ENCODE peak calls at places on chromosomes 12 and 14, in seven cellular contexts. H is cardiac muscle cell, T is Peyer's patch, O is SJCRH30, A is pancreas, Y is OCI-LY7, S is WERI-Rb-1. L is an unnamed sample.

GRCh38 chr14:35121026-35121886 is 534 bp downstream of the PPP2R3C start:
- DNase-seq in H (peak), T (no peak), O (peak), A (peak), Y (no peak), S (no peak), L (no peak)

GRCh38 chr12:3680919-3681594 is 71.9 kb downstream of the CRACR2A start:
- DNase-seq in H (peak), T (no peak), O (peak), A (no peak), Y (no peak), S (peak), L (no peak)

GRCh38 chr12:67764055-67764454 is 115.5 kb downstream of the DYRK2 start:
- DNase-seq in H (no peak), T (no peak), O (no peak), A (no peak), Y (no peak), S (no peak), L (no peak)

GRCh38 chr12:108360057-108360456 is 20.9 kb upstream of the CMKLR1 start:
- DNase-seq in H (no peak), T (no peak), O (no peak), A (no peak), Y (no peak), S (no peak), L (no peak)

GRCh38 chr12:62787606-62788005 is 147.3 kb downstream of the PPM1H start:
- DNase-seq in H (peak), T (no peak), O (no peak), A (no peak), Y (no peak), S (no peak), L (no peak)

GRCh38 chr14:77849711-77850110 is 49.8 kb downstream of the ADCK1 start:
- DNase-seq in H (no peak), T (no peak), O (no peak), A (no peak), Y (no peak), S (no peak), L (no peak)

GRCh38 chr14:61549425-61549824 is 145.9 kb upstream of the HIF1A start:
- DNase-seq in H (peak), T (no peak), O (no peak), A (no peak), Y (no peak), S (no peak), L (no peak)

GRCh38 chr12:48068457-48068856 is 37.4 kb downstream of the SENP1 start:
- DNase-seq in H (no peak), T (no peak), O (no peak), A (no peak), Y (no peak), S (no peak), L (no peak)

GRCh38 chr14:100339757-100340453 is 16.8 kb downstream of the SLC25A47 start:
- DNase-seq in H (no peak), T (no peak), O (no peak), A (no peak), Y (no peak), S (no peak), L (no peak)

GRCh38 chr14:95255487-95255886 is 64.2 kb downstream of the CLMN start:
- DNase-seq in H (peak), T (peak), O (no peak), A (peak), Y (peak), S (no peak), L (peak)

GRCh38 chr14:99035712-99036593 is 236.0 kb downstream of the BCL11B start:
- DNase-seq in H (peak), T (peak), O (peak), A (peak), Y (no peak), S (no peak), L (peak)

GRCh38 chr12:124550123-124551089 is 17.0 kb downstream of the NCOR2 start:
- DNase-seq in H (no peak), T (no peak), O (no peak), A (no peak), Y (no peak), S (no peak), L (no peak)

GRCh38 chr12:31832740-31833540 is 104.1 kb upstream of the AMN1 start:
- DNase-seq in H (no peak), T (no peak), O (no peak), A (no peak), Y (peak), S (no peak), L (no peak)

GRCh38 chr14:101761881-101762529 is 496 bp downstream of the PPP2R5C start:
- DNase-seq in H (peak), T (peak), O (no peak), A (peak), Y (peak), S (peak), L (no peak)

GRCh38 chr12:132949936-132950837 is 5.9 kb downstream of the ZNF605 start:
- DNase-seq in H (no peak), T (no peak), O (no peak), A (no peak), Y (no peak), S (no peak), L (no peak)

GRCh38 chr14:91399868-91400640 is 17.6 kb downstream of the CCDC88C start:
- DNase-seq in H (no peak), T (peak), O (no peak), A (no peak), Y (peak), S (no peak), L (no peak)

GRCh38 chr12:98594050-98594853 is 766 bp downstream of the SLC25A3 start:
- DNase-seq in H (peak), T (peak), O (peak), A (peak), Y (peak), S (peak), L (no peak)

GRCh38 chr14:22630486-22630885 is 13.7 kb downstream of the OR6J1 start:
- DNase-seq in H (peak), T (no peak), O (no peak), A (no peak), Y (no peak), S (no peak), L (no peak)

GRCh38 chr14:67725171-67725570 is 23.5 kb downstream of the RDH12 start:
- DNase-seq in H (no peak), T (no peak), O (no peak), A (no peak), Y (no peak), S (no peak), L (peak)

GRCh38 chr14:67719866-67720265 is 18.2 kb downstream of the RDH12 start:
- DNase-seq in H (peak), T (no peak), O (no peak), A (no peak), Y (no peak), S (no peak), L (no peak)

GRCh38 chr14:67721851-67722250 is 20.2 kb downstream of the RDH12 start:
- DNase-seq in H (no peak), T (no peak), O (no peak), A (no peak), Y (no peak), S (no peak), L (no peak)

GRCh38 chr14:67718265-67718664 is 16.6 kb downstream of the RDH12 start:
- DNase-seq in H (no peak), T (no peak), O (no peak), A (no peak), Y (no peak), S (no peak), L (no peak)

DNA sequence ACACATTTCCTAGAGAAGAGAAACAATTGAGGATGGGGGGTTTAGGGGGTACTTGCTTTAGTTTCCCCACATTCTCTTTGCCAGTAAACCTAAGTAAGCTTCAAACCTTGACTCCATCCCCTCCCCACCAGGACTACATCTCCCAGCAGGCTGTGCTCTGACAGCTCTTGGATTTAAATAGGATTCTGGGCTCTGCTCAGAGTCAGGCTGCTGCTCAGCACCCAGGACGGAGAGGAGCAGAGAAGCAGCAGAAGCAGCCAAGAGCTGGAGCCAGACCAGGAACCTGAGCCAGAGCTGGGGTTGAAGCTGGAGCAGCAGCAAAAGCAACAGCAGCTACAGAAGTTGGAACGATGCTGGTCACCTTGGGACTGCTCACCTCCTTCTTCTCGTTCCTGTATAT is 20.6 kb downstream of the RDH12 start:
- DNase-seq in H (peak), T (peak), O (no peak), A (no peak), Y (no peak), S (peak), L (no peak)
- H3K27ac ChIP-seq in H (no peak), T (no peak), O (no peak), A (no peak), Y (no peak), S (no peak), L (no peak)

GRCh38 chr14:89186850-89187376 is 230.1 kb downstream of the FOXN3 start:
- DNase-seq in H (no peak), T (peak), O (no peak), A (peak), Y (no peak), S (peak), L (no peak)

GRCh38 chr14:89182326-89182725 is 234.7 kb downstream of the FOXN3 start:
- DNase-seq in H (no peak), T (no peak), O (no peak), A (no peak), Y (no peak), S (peak), L (no peak)

GRCh38 chr14:89187501-89187900 is 229.5 kb downstream of the FOXN3 start:
- DNase-seq in H (no peak), T (no peak), O (no peak), A (no peak), Y (no peak), S (no peak), L (no peak)

GRCh38 chr14:89185919-89186849 is 230.8 kb downstream of the FOXN3 start:
- DNase-seq in H (peak), T (peak), O (no peak), A (no peak), Y (no peak), S (peak), L (peak)

GRCh38 chr14:89184952-89185351 is 232.1 kb downstream of the FOXN3 start:
- DNase-seq in H (no peak), T (no peak), O (no peak), A (no peak), Y (no peak), S (no peak), L (no peak)
- H3K27ac ChIP-seq in H (no peak), T (peak), O (no peak), A (no peak), Y (no peak), S (no peak), L (no peak)

GRCh38 chr12:90090929-90091651 is 382.5 kb upstream of the ATP2B1 start:
- DNase-seq in H (peak), T (peak), O (peak), A (no peak), Y (no peak), S (peak), L (peak)

GRCh38 chr12:90080616-90081015 is 372.0 kb upstream of the ATP2B1 start:
- DNase-seq in H (no peak), T (no peak), O (no peak), A (no peak), Y (no peak), S (no peak), L (no peak)

GRCh38 chr12:90084018-90084417 is 375.4 kb upstream of the ATP2B1 start:
- DNase-seq in H (no peak), T (no peak), O (no peak), A (no peak), Y (no peak), S (no peak), L (no peak)

GRCh38 chr12:90086281-90086680 is 377.6 kb upstream of the ATP2B1 start:
- DNase-seq in H (no peak), T (no peak), O (no peak), A (no peak), Y (no peak), S (no peak), L (no peak)

GRCh38 chr12:90085491-90086274 is 377.0 kb upstream of the ATP2B1 start:
- DNase-seq in H (peak), T (no peak), O (peak), A (no peak), Y (no peak), S (peak), L (no peak)
- H3K27ac ChIP-seq in H (no peak), T (no peak), O (peak), A (no peak), Y (no peak), S (no peak), L (no peak)

GRCh38 chr14:104204660-104205149 is 66.3 kb downstream of the KIF26A start:
- DNase-seq in H (no peak), T (no peak), O (no peak), A (no peak), Y (no peak), S (no peak), L (no peak)

GRCh38 chr14:104209985-104210520 is 71.7 kb downstream of the KIF26A start:
- DNase-seq in H (no peak), T (no peak), O (no peak), A (no peak), Y (no peak), S (no peak), L (no peak)

GRCh38 chr14:104205781-104206180 is 67.4 kb downstream of the KIF26A start:
- DNase-seq in H (no peak), T (no peak), O (no peak), A (no peak), Y (no peak), S (no peak), L (no peak)

GRCh38 chr14:104206281-104206904 is 68.0 kb downstream of the KIF26A start:
- DNase-seq in H (no peak), T (peak), O (no peak), A (no peak), Y (no peak), S (peak), L (no peak)

DNA sequence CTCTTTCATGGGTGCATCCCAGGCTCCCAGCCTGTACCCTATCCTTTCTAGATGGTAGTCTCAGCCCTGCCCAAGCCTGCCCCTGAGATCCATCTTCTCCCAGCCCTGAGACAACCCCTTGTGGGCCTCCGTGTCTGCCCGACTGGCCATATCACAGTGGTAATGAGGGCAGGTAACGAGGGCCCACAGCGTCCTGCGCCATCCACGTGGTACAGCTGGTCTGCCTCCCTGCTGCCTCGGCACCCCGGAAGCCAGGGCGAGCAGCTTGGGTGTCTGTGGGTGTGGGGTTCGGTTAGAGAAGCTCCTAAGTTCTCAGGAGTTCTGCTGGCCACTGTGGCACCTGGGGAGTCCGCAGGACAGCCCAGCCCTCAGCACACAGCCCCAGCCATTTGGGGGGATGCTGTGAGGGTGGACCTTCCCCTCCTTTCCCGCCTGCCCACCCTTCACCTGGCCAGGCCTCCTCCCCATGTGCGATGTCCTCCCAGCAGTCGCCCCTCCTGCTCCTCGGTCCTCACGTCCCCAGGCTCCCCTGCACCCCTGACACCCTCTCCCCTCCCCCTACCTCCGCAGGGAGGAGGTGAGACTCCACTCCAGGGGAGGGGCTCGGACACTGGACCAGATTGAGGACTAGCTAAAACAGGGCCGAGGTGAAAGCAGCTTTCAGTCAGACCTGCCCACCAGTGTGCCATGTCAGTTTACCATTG is 68.9 kb downstream of the KIF26A start:
- DNase-seq in H (no peak), T (no peak), O (no peak), A (no peak), Y (no peak), S (no peak), L (no peak)
- H3K27ac ChIP-seq in H (no peak), T (no peak), O (no peak), A (no peak), Y (no peak), S (no peak), L (no peak)

GRCh38 chr12:121172145-121172544 is 37.8 kb upstream of the P2RX4 start:
- DNase-seq in H (no peak), T (no peak), O (no peak), A (no peak), Y (no peak), S (no peak), L (no peak)

GRCh38 chr12:121176826-121177529 is 33.0 kb upstream of the P2RX4 start:
- DNase-seq in H (no peak), T (no peak), O (no peak), A (no peak), Y (no peak), S (no peak), L (no peak)

GRCh38 chr12:121181181-121181580 is 28.7 kb upstream of the P2RX4 start:
- DNase-seq in H (peak), T (no peak), O (no peak), A (no peak), Y (no peak), S (no peak), L (no peak)

GRCh38 chr12:121170581-121171260 is 38.0 kb downstream of the P2RX7 start:
- DNase-seq in H (no peak), T (no peak), O (no peak), A (no peak), Y (no peak), S (no peak), L (no peak)

GRCh38 chr12:121175383-121176119 is 34.4 kb upstream of the P2RX4 start:
- DNase-seq in H (peak), T (no peak), O (no peak), A (peak), Y (peak), S (no peak), L (no peak)
- H3K27ac ChIP-seq in H (no peak), T (no peak), O (no peak), A (no peak), Y (no peak), S (no peak), L (no peak)

DNA sequence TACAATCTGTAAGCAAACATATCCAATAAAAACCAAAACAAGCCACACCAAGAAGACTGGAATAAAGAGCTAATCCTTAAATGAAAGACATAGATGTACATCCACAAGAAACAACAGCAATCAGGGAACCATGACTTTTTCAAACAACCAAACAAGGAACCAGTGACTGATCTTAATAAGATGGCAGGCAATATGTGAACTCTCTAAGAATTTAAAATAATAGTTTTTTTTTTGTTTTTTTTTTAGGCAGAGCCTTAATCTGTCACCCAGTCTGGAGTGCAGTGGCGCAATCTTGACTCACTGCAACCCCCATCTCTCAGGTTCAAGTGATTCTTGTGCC is 52.9 kb upstream of the CAPRIN2 start:
- DNase-seq in H (no peak), T (no peak), O (no peak), A (no peak), Y (no peak), S (no peak), L (no peak)
- H3K27ac ChIP-seq in H (no peak), T (no peak), O (no peak), A (no peak), Y (no peak), S (no peak), L (no peak)